ENCODE peak calls at places on chromosomes 5 and 9, in six cellular contexts. M, E, P, D, G and X are unnamed samples. For H3K27me3 and H3K9me3, the result is how much of the 10 kb centered on the place peaks cover.

GRCh38 chr9:77585335-77585786 is 62.8 kb downstream of the GNA14 start:
- DNase-seq in M (no peak), E (no peak), P (no peak), D (no peak), G (no peak), X (no peak)

GRCh38 chr9:134814598-134815215 is 65.9 kb upstream of the FCN2 start:
- DNase-seq in M (no peak), E (peak), P (no peak), D (no peak), G (no peak), X (no peak)

GRCh38 chr9:108156270-108156998 is 666.9 kb upstream of the KLF4 start:
- DNase-seq in M (no peak), E (no peak), P (peak), D (no peak), G (no peak), X (no peak)

GRCh38 chr9:12818431-12819000 is 43.7 kb downstream of the LURAP1L start:
- DNase-seq in M (no peak), E (peak), P (peak), D (no peak), G (no peak), X (peak)

GRCh38 chr5:61051267-61051666 is 106.3 kb downstream of the NDUFAF2 start:
- DNase-seq in M (no peak), E (peak), P (peak), D (no peak), G (no peak), X (no peak)

GRCh38 chr5:1784197-1785050 is 15.2 kb downstream of the MRPL36 start:
- DNase-seq in M (no peak), E (no peak), P (no peak), D (no peak), G (no peak), X (peak)

GRCh38 chr5:180494510-180495181 is 467 bp downstream of the CNOT6 start:
- DNase-seq in M (peak), E (no peak), P (peak), D (peak), G (peak), X (peak)

GRCh38 chr9:136044971-136045594 is 50.0 kb downstream of the NACC2 start:
- DNase-seq in M (no peak), E (no peak), P (no peak), D (no peak), G (no peak), X (no peak)

GRCh38 chr5:148446591-148446990 is 62.8 kb downstream of the FBXO38 start:
- DNase-seq in M (no peak), E (no peak), P (no peak), D (no peak), G (no peak), X (no peak)

GRCh38 chr9:134396825-134397224 is 70.6 kb downstream of the RXRA start:
- DNase-seq in M (peak), E (no peak), P (no peak), D (no peak), G (peak), X (peak)

GRCh38 chr9:124934290-124934689 is 6.6 kb downstream of the GOLGA1 start:
- DNase-seq in M (no peak), E (peak), P (no peak), D (no peak), G (no peak), X (no peak)

GRCh38 chr9:5425006-5425628 is 12.6 kb downstream of the PLGRKT start:
- DNase-seq in M (peak), E (no peak), P (peak), D (no peak), G (no peak), X (no peak)

GRCh38 chr5:163916376-163916775 is 411.0 kb downstream of the MAT2B start:
- DNase-seq in M (no peak), E (peak), P (peak), D (no peak), G (no peak), X (no peak)

GRCh38 chr5:163458778-163459405 is 1.0 kb downstream of the NUDCD2 start:
- DNase-seq in M (no peak), E (no peak), P (no peak), D (no peak), G (no peak), X (no peak)

GRCh38 chr5:60842859-60843692 is 993 bp downstream of the ELOVL7 start:
- DNase-seq in M (no peak), E (no peak), P (no peak), D (no peak), G (no peak), X (no peak)

GRCh38 chr5:124949862-124950261 is 203.4 kb upstream of the ZNF608 start:
- DNase-seq in M (no peak), E (no peak), P (no peak), D (no peak), G (no peak), X (no peak)

GRCh38 chr5:54294097-54294667 is 16.2 kb downstream of the ARL15 start:
- DNase-seq in M (no peak), E (no peak), P (no peak), D (no peak), G (no peak), X (no peak)

GRCh38 chr5:8807636-8808035 is 738.2 kb downstream of the SEMA5A start:
- DNase-seq in M (no peak), E (peak), P (peak), D (no peak), G (no peak), X (no peak)

GRCh38 chr9:105157178-105157583 is 87.3 kb upstream of the SLC44A1 start:
- DNase-seq in M (peak), E (peak), P (peak), D (peak), G (no peak), X (no peak)

GRCh38 chr9:70411930-70412677 is 2.4 kb downstream of the KLF9 start:
- DNase-seq in M (peak), E (peak), P (peak), D (peak), G (peak), X (peak)

GRCh38 chr9:114235113-114235589 is 79.8 kb downstream of the COL27A1 start:
- DNase-seq in M (no peak), E (no peak), P (peak), D (no peak), G (no peak), X (no peak)

GRCh38 chr9:125829743-125830142 is 82.6 kb downstream of the PBX3 start:
- DNase-seq in M (peak), E (peak), P (peak), D (no peak), G (peak), X (no peak)

GRCh38 chr5:7043797-7044196 is 330.6 kb downstream of the TENT4A start:
- DNase-seq in M (no peak), E (no peak), P (no peak), D (no peak), G (no peak), X (no peak)

GRCh38 chr5:38446029-38446522 is 110.4 kb downstream of the LIFR start:
- DNase-seq in M (no peak), E (no peak), P (no peak), D (peak), G (no peak), X (peak)

GRCh38 chr5:77970891-77971290 is 194.8 kb upstream of the TBCA start:
- DNase-seq in M (no peak), E (no peak), P (no peak), D (no peak), G (no peak), X (no peak)

GRCh38 chr5:77972545-77973252 is 196.6 kb upstream of the TBCA start:
- DNase-seq in M (no peak), E (no peak), P (no peak), D (no peak), G (no peak), X (no peak)

GRCh38 chr5:77974576-77974975 is 198.4 kb upstream of the TBCA start:
- DNase-seq in M (no peak), E (no peak), P (no peak), D (no peak), G (no peak), X (no peak)

GRCh38 chr5:77971965-77972544 is 195.9 kb upstream of the TBCA start:
- DNase-seq in M (no peak), E (no peak), P (no peak), D (no peak), G (no peak), X (no peak)

DNA sequence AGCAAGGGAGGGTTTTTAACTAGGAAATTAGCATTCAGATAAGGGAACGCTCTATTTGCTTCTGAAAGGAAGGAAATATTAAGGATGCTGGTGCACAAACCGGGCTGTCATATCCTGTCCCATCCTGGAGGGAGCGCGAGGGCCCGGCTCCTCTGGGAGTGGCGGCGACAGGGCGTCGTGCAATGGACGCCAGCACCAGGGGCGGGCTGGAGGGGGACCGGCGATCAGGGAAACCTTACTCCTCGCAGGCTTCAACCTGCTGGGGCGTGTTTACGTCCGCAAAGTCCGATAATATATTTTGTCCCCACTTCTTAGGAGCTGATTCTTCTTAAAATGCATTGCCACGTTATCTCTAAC is 197.1 kb upstream of the TBCA start:
- DNase-seq in M (no peak), E (no peak), P (no peak), D (no peak), G (no peak), X (no peak)
- H3K27me3 ChIP-seq in M (under half), E (half or more), P (half or more), D (under half), G (half or more), X (under half)

GRCh38 chr5:141363952-141364660 is at the start of gene PCDHGA5:
- DNase-seq in M (no peak), E (peak), P (peak), D (no peak), G (no peak), X (no peak)
- H3K9me3 ChIP-seq in M (under half), E (half or more), P (under half), D (under half), G (half or more), X (under half)

GRCh38 chr5:59001154-59001553 is 418.3 kb downstream of the RAB3C start:
- DNase-seq in M (no peak), E (peak), P (peak), D (no peak), G (no peak), X (no peak)
- H3K27ac ChIP-seq in M (no peak), E (no peak), P (no peak), D (peak), G (no peak), X (no peak)

GRCh38 chr9:980621-981020 is 4.2 kb downstream of the DMRT3 start:
- DNase-seq in M (no peak), E (no peak), P (no peak), D (no peak), G (no peak), X (no peak)
- H3K27me3 ChIP-seq in M (under half), E (half or more), P (half or more), D (under half), G (half or more), X (under half)

GRCh38 chr9:123206064-123206463 is 62.3 kb downstream of the STRBP start:
- DNase-seq in M (no peak), E (no peak), P (no peak), D (no peak), G (no peak), X (no peak)

GRCh38 chr9:123196124-123196523 is 72.3 kb downstream of the STRBP start:
- DNase-seq in M (no peak), E (no peak), P (no peak), D (no peak), G (no peak), X (no peak)

GRCh38 chr9:123201083-123201482 is 67.3 kb downstream of the STRBP start:
- DNase-seq in M (no peak), E (no peak), P (no peak), D (no peak), G (no peak), X (no peak)
- H3K9me3 ChIP-seq in M (under half), E (under half), P (under half), D (under half), G (under half), X (under half)

DNA sequence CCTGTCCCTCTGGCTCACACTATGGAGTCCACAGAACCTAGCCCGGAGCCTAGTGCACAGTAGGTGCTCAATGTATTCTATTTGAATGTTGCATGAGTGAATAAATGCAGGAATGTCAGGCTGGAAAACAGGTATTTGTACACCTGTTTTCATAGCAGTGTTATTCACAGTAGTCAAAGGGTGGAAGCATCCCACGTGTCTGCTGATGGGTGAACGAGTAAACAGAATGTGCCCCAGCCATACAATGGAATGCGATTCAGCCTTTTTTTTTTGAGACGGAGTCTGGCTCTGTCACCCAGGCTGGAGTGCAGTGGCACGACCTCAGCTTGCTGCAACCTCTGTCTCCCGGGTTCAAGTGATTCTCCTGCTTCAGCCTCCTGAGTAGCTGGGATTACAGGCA is 31.5 kb upstream of the IER5L start:
- DNase-seq in M (no peak), E (no peak), P (no peak), D (no peak), G (no peak), X (no peak)
- H3K27ac ChIP-seq in M (no peak), E (no peak), P (no peak), D (no peak), G (no peak), X (no peak)

DNA sequence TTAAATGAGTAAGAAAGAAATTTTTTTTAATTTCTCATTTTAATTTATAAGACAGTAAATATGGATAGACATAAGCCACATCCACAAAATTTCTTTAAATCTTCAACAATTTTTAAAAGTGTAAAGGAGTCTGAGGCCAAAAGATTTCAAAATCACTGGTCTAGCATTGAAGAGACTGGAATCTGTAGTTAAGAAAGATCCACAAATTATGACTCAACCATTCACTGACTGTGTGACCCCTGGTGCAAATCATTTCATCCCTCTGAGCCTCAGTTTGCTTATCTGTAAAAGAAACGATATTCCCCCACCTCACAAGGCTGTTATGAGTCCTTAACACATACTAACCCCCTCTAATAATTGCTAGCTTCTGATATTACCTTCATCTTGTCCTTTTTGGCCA is 98.5 kb downstream of the EBF1 start:
- DNase-seq in M (no peak), E (no peak), P (peak), D (no peak), G (no peak), X (no peak)
- H3K27me3 ChIP-seq in M (under half), E (under half), P (under half), D (under half), G (under half), X (under half)